ENCODE peak calls at places on chromosomes 4 and X, in four cellular contexts. F is GM12878, Z is A549, N is HepG2. C is an unnamed sample.

GRCh38 chr4:53917719-53918118 is 146.7 kb downstream of the CHIC2 start:
- DNase-seq in F (no peak), N (no peak), Z (no peak), C (no peak)

GRCh38 chrX:68944211-68944610 is 115.4 kb downstream of the EFNB1 start:
- DNase-seq in F (no peak), Z (no peak), N (no peak), C (no peak)

GRCh38 chr4:51930557-51930956 is 87.6 kb downstream of the DCUN1D4 start:
- DNase-seq in Z (no peak), F (no peak), N (no peak), C (no peak)

GRCh38 chr4:76639292-76639691 is 204.3 kb downstream of the SHROOM3 start:
- DNase-seq in N (no peak), Z (no peak), F (no peak), C (no peak)

GRCh38 chrX:136163694-136164093 is 16.4 kb downstream of the FHL1 start:
- DNase-seq in N (no peak), F (no peak), Z (no peak), C (no peak)

GRCh38 chr4:152968806-152969394 is 32.8 kb downstream of the FHDC1 start:
- DNase-seq in Z (no peak), F (no peak), N (no peak), C (no peak)

GRCh38 chr4:185222598-185222997 is 13.2 kb downstream of the SNX25 start:
- DNase-seq in Z (no peak), F (no peak), N (no peak), C (no peak)

GRCh38 chr4:41455215-41455614 is 82.7 kb upstream of the LIMCH1 start:
- DNase-seq in N (no peak), Z (no peak), F (no peak), C (no peak)

GRCh38 chr4:8917321-8917811 is 45.7 kb upstream of the HMX1 start:
- DNase-seq in N (no peak), F (no peak), Z (no peak), C (no peak)

GRCh38 chr4:915041-915474 is 17.1 kb downstream of the GAK start:
- DNase-seq in Z (no peak), N (no peak), F (no peak), C (no peak)

GRCh38 chr4:184328022-184328736 is 110.5 kb upstream of the ENPP6 start:
- DNase-seq in Z (no peak), N (no peak), F (peak; percentile 97), C (no peak)

GRCh38 chr4:166078956-166079355 is 205.9 kb downstream of the TLL1 start:
- DNase-seq in N (no peak), Z (no peak), F (no peak), C (no peak)

GRCh38 chrX:35728481-35728880 is 69.7 kb upstream of the MAGEB16 start:
- DNase-seq in F (no peak), Z (peak; percentile 2), N (no peak), C (no peak)

GRCh38 chr4:87356832-87357526 is 34.0 kb downstream of the HSD17B11 start:
- DNase-seq in Z (no peak), N (no peak), F (no peak), C (no peak)

GRCh38 chr4:94828882-94829281 is 71.1 kb downstream of the BMPR1B start:
- DNase-seq in N (no peak), F (no peak), Z (no peak), C (no peak)

GRCh38 chrX:65697915-65698796 is 30.7 kb downstream of the MSN start:
- DNase-seq in F (peak; percentile 83), Z (no peak), N (no peak), C (peak; percentile 36)

GRCh38 chrX:118221257-118221656 is 104.6 kb upstream of the KLHL13 start:
- DNase-seq in F (no peak), N (no peak), Z (no peak), C (no peak)

GRCh38 chr4:71081192-71081591 is 87.7 kb downstream of the DCK start:
- DNase-seq in Z (no peak), F (no peak), N (no peak), C (no peak)

GRCh38 chr4:187965726-187966125 is 29.8 kb upstream of the ZFP42 start:
- DNase-seq in F (no peak), Z (no peak), N (no peak), C (no peak)

GRCh38 chrX:11259437-11259836 is 33.8 kb upstream of the AMELX start:
- DNase-seq in Z (no peak), N (no peak), F (no peak), C (no peak)

GRCh38 chrX:149950681-149951080 is 12.4 kb upstream of the EOLA2 start:
- DNase-seq in F (no peak), N (peak; percentile 16), Z (peak; percentile 55), C (peak; percentile 12)

GRCh38 chr4:71241467-71242401 is 97.1 kb upstream of the SLC4A4 start:
- DNase-seq in Z (no peak), N (no peak), F (no peak), C (no peak)

GRCh38 chr4:80045831-80046230 is 27.2 kb downstream of the ANTXR2 start:
- DNase-seq in Z (no peak), N (no peak), F (no peak), C (no peak)

GRCh38 chr4:129429566-129430339 is 333.8 kb downstream of the C4orf33 start:
- DNase-seq in F (no peak), Z (no peak), N (no peak), C (no peak)

GRCh38 chr4:171538601-171539100 is 274.6 kb upstream of the GALNTL6 start:
- DNase-seq in N (no peak), F (no peak), Z (no peak), C (no peak)

GRCh38 chr4:96472103-96472867 is 632.4 kb downstream of the PDHA2 start:
- DNase-seq in N (no peak), F (no peak), Z (no peak), C (peak; percentile 8)

GRCh38 chr4:170723171-170723570 is 633.4 kb upstream of the AADAT start:
- DNase-seq in F (no peak), N (no peak), Z (no peak), C (no peak)

GRCh38 chr4:1323635-1324442 is 23.2 kb upstream of the UVSSA start:
- DNase-seq in N (no peak), F (no peak), Z (peak; percentile 72), C (no peak)

GRCh38 chr4:91092398-91092955 is 965.3 kb downstream of the CCSER1 start:
- DNase-seq in Z (peak; percentile 1), F (no peak), N (no peak), C (no peak)

GRCh38 chr4:176500894-176501293 is 181.1 kb downstream of the SPCS3 start:
- DNase-seq in Z (no peak), N (no peak), F (no peak), C (no peak)

GRCh38 chr4:127249066-127249766 is 383.5 kb upstream of the INTU start:
- DNase-seq in F (no peak), N (no peak), Z (no peak), C (no peak)

DNA sequence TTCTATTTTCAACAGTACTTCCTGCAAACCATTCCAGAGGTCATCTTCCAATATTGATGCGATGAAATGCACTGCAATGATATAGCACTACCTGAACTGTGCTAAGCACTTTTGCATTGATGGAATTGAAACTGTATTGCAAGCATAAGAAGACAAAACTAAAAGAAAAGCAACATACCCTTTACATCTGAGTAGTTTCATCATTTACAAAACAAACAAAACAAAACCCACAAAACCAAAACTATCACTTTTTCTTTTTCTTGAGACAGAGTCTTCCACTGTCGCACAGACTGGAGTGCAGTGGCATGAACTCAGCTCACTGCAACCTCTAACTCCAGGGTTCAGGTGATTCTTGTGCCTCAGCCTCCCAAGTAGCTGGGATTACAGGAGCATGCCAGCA is 120.1 kb upstream of the NAP1L5 start:
- DNase-seq in F (no peak), Z (no peak), N (no peak), C (no peak)
- TF ChIP-seq POLR2AphosphoS2 in F (no peak), Z (no peak), N (no peak), C (no peak)

DNA sequence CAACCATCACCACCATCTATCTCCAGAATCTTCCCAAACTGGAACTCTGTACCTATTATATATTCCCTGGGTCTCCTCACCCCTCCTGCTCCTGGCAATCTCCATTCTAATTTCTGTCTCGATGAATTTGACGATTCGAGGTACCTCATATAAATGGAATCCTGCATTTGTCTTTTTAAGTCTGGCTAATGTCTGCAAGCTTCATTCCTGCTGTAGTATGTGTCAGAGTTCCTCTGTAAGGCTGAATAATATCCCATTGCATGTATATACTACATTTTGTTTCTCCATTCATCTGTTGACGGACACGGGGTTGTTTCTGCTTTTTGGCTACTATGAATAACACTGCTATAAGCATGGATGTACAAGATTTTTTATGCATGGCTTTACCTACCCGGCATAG is 19.5 kb downstream of the PRKG2 start:
- DNase-seq in N (no peak), Z (no peak), F (no peak), C (no peak)
- TF ChIP-seq CTCF in N (no peak), Z (no peak), F (no peak), C (no peak)

GRCh38 chr4:148443550-148444295 is 1.5 kb upstream of the NR3C2 start:
- DNase-seq in F (no peak), N (no peak), Z (no peak), C (no peak)
- TF ChIP-seq POLR2AphosphoS2 in F (no peak), N (no peak), Z (no peak), C (no peak)

DNA sequence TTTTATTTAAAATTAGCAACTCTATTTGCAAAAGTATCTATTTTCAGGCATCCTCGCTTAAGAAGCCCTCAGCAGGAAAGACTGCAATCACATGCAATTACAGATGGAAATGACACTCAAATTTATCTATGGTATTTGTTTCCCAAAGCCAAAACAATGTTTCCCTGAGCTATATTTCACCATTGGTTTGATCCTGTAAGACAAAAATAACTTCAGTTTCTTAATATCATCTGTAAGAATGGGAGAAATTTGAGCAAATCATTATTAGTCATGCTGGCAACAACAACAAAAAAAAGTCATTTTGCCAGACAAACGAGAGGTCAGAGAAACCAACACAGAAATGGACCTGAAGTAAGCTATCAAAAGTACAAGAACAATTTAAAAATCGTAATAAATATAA is 204.1 kb downstream of the NR3C2 start:
- DNase-seq in Z (no peak), N (no peak), F (no peak), C (no peak)
- TF ChIP-seq CTCF in Z (no peak), N (no peak), F (no peak), C (no peak)

C was measured in K562.